ENCODE peak calls at places on chromosome 1, in ten cellular contexts. E, C, N, H, K, Z, T, A, Y and V are unnamed samples. For H3K27me3, the result is how much of the 10 kb centered on the place peaks cover.

GRCh38 chr1:25148673-25149300 is 83.5 kb downstream of the SYF2 start:
- DNase-seq in E (peak), C (peak), N (no peak), H (no peak), K (no peak), Z (no peak), T (no peak), A (no peak), Y (no peak), V (no peak)

GRCh38 chr1:220702733-220703704 is 12.9 kb downstream of the C1orf115 start:
- DNase-seq in E (no peak), C (no peak), N (no peak), H (no peak), K (no peak), Z (no peak), T (no peak), A (no peak), Y (no peak), V (no peak)

GRCh38 chr1:177650947-177651346 is 318.9 kb downstream of the SEC16B start:
- DNase-seq in E (no peak), C (no peak), N (no peak), H (peak), K (no peak), Z (no peak), T (peak), A (no peak), Y (no peak), V (no peak)

GRCh38 chr1:8213676-8214075 is 104.2 kb upstream of the SLC45A1 start:
- DNase-seq in E (no peak), C (no peak), N (no peak), H (no peak), K (no peak), Z (no peak), T (no peak), A (no peak), Y (no peak), V (no peak)

GRCh38 chr1:66761273-66761672 is 9.0 kb downstream of the DYNLT5 start:
- DNase-seq in E (no peak), C (no peak), N (no peak), H (no peak), K (no peak), Z (no peak), T (no peak), A (peak), Y (no peak), V (no peak)

GRCh38 chr1:54931275-54931805 is 44.3 kb upstream of the DHCR24 start:
- DNase-seq in E (no peak), C (no peak), N (no peak), H (no peak), K (no peak), Z (no peak), T (no peak), A (no peak), Y (no peak), V (no peak)

GRCh38 chr1:9600861-9601834 is 12.4 kb downstream of the TMEM201 start:
- DNase-seq in E (no peak), C (no peak), N (no peak), H (no peak), K (no peak), Z (no peak), T (no peak), A (no peak), Y (no peak), V (no peak)

GRCh38 chr1:93631626-93632365 is 49.8 kb downstream of the BCAR3 start:
- DNase-seq in E (no peak), C (no peak), N (no peak), H (no peak), K (no peak), Z (no peak), T (no peak), A (no peak), Y (no peak), V (no peak)

GRCh38 chr1:111515291-111516007 is 12.0 kb upstream of the ADORA3 start:
- DNase-seq in E (peak), C (no peak), N (peak), H (no peak), K (peak), Z (peak), T (peak), A (no peak), Y (peak), V (no peak)

GRCh38 chr1:22053018-22053860 is 730 bp downstream of the CDC42 start:
- DNase-seq in E (peak), C (peak), N (peak), H (peak), K (peak), Z (no peak), T (peak), A (peak), Y (peak), V (peak)

GRCh38 chr1:156852414-156852874 is 6.5 kb downstream of the INSRR start:
- DNase-seq in E (no peak), C (no peak), N (peak), H (peak), K (no peak), Z (no peak), T (peak), A (no peak), Y (peak), V (no peak)

GRCh38 chr1:203663820-203664219 is 37.2 kb downstream of the ATP2B4 start:
- DNase-seq in E (no peak), C (no peak), N (no peak), H (no peak), K (no peak), Z (no peak), T (no peak), A (no peak), Y (no peak), V (no peak)

GRCh38 chr1:204348722-204349121 is 11.0 kb downstream of the PLEKHA6 start:
- DNase-seq in E (peak), C (no peak), N (peak), H (no peak), K (no peak), Z (no peak), T (peak), A (peak), Y (peak), V (peak)

GRCh38 chr1:155932085-155932484 is 2.1 kb downstream of the KHDC4 start:
- DNase-seq in E (no peak), C (no peak), N (no peak), H (no peak), K (no peak), Z (no peak), T (no peak), A (no peak), Y (no peak), V (no peak)

GRCh38 chr1:61237659-61238370 is 155.5 kb downstream of the NFIA start:
- DNase-seq in E (no peak), C (no peak), N (no peak), H (no peak), K (no peak), Z (no peak), T (no peak), A (no peak), Y (no peak), V (no peak)

GRCh38 chr1:221397141-221397540 is 344.7 kb downstream of the DUSP10 start:
- DNase-seq in E (no peak), C (no peak), N (no peak), H (no peak), K (no peak), Z (no peak), T (no peak), A (no peak), Y (no peak), V (no peak)

GRCh38 chr1:168504064-168504837 is 39.5 kb downstream of the XCL2 start:
- DNase-seq in E (no peak), C (no peak), N (no peak), H (no peak), K (peak), Z (no peak), T (no peak), A (peak), Y (no peak), V (no peak)

GRCh38 chr1:113615425-113615824 is 143.9 kb downstream of the PHTF1 start:
- DNase-seq in E (no peak), C (no peak), N (no peak), H (no peak), K (no peak), Z (no peak), T (no peak), A (no peak), Y (no peak), V (no peak)

GRCh38 chr1:243471026-243471685 is 215.3 kb downstream of the SDCCAG8 start:
- DNase-seq in E (no peak), C (no peak), N (no peak), H (no peak), K (no peak), Z (no peak), T (no peak), A (no peak), Y (no peak), V (no peak)

GRCh38 chr1:205306929-205307566 is 14.5 kb downstream of the NUAK2 start:
- DNase-seq in E (no peak), C (no peak), N (no peak), H (no peak), K (no peak), Z (no peak), T (no peak), A (peak), Y (no peak), V (peak)

GRCh38 chr1:110673197-110673701 is 1.5 kb downstream of the KCNA3 start:
- DNase-seq in E (no peak), C (peak), N (no peak), H (no peak), K (peak), Z (no peak), T (no peak), A (no peak), Y (no peak), V (no peak)

GRCh38 chr1:187763976-187764375 is 935.2 kb downstream of the PLA2G4A start:
- DNase-seq in E (peak), C (no peak), N (no peak), H (no peak), K (no peak), Z (no peak), T (no peak), A (no peak), Y (no peak), V (no peak)

GRCh38 chr1:115135681-115136080 is 46.4 kb upstream of the TSPAN2 start:
- DNase-seq in E (peak), C (no peak), N (no peak), H (no peak), K (no peak), Z (no peak), T (no peak), A (no peak), Y (no peak), V (no peak)

GRCh38 chr1:8096105-8097011 is 70.2 kb upstream of the ERRFI1 start:
- DNase-seq in E (no peak), C (no peak), N (no peak), H (no peak), K (peak), Z (no peak), T (no peak), A (no peak), Y (no peak), V (no peak)

GRCh38 chr1:153310526-153310925 is 2.2 kb downstream of the PGLYRP3 start:
- DNase-seq in E (no peak), C (no peak), N (no peak), H (no peak), K (no peak), Z (no peak), T (no peak), A (no peak), Y (no peak), V (no peak)

GRCh38 chr1:211735208-211736170 is 60.1 kb upstream of the NEK2 start:
- DNase-seq in E (peak), C (no peak), N (no peak), H (peak), K (no peak), Z (peak), T (no peak), A (peak), Y (no peak), V (peak)

GRCh38 chr1:86741947-86742572 is 37.7 kb downstream of the SH3GLB1 start:
- DNase-seq in E (peak), C (peak), N (no peak), H (peak), K (peak), Z (no peak), T (no peak), A (peak), Y (no peak), V (no peak)

GRCh38 chr1:228766788-228767187 is 31.5 kb downstream of the RHOU start:
- DNase-seq in E (no peak), C (no peak), N (no peak), H (no peak), K (no peak), Z (no peak), T (no peak), A (no peak), Y (no peak), V (no peak)

GRCh38 chr1:54248966-54249365 is 49.0 kb downstream of the MRPL37 start:
- DNase-seq in E (no peak), C (no peak), N (no peak), H (no peak), K (no peak), Z (no peak), T (no peak), A (no peak), Y (no peak), V (no peak)

GRCh38 chr1:41322835-41323234 is 38.4 kb upstream of the FOXO6 start:
- DNase-seq in E (no peak), C (peak), N (peak), H (peak), K (no peak), Z (no peak), T (peak), A (no peak), Y (no peak), V (peak)

GRCh38 chr1:15364740-15365139 is 44.9 kb upstream of the EFHD2 start:
- DNase-seq in E (no peak), C (no peak), N (no peak), H (no peak), K (no peak), Z (no peak), T (no peak), A (no peak), Y (no peak), V (no peak)

GRCh38 chr1:29425656-29426055 is 189.3 kb downstream of the PTPRU start:
- DNase-seq in E (no peak), C (no peak), N (no peak), H (no peak), K (no peak), Z (no peak), T (no peak), A (peak), Y (no peak), V (no peak)

GRCh38 chr1:167936068-167936929 is at the start of gene DCAF6:
- DNase-seq in E (peak), C (peak), N (peak), H (peak), K (peak), Z (peak), T (peak), A (peak), Y (peak), V (peak)

GRCh38 chr1:32454726-32455125 is 10.1 kb upstream of the ZBTB8B start:
- DNase-seq in E (peak), C (no peak), N (peak), H (peak), K (no peak), Z (no peak), T (peak), A (peak), Y (no peak), V (no peak)

GRCh38 chr1:246597971-246598370 is 31.7 kb downstream of the CNST start:
- DNase-seq in E (no peak), C (no peak), N (no peak), H (no peak), K (no peak), Z (no peak), T (no peak), A (no peak), Y (no peak), V (no peak)
- H3K27me3 ChIP-seq in E (under half), C (under half), N (under half), H (under half), K (under half), Z (under half), T (under half), A (under half), Y (under half), V (under half)

DNA sequence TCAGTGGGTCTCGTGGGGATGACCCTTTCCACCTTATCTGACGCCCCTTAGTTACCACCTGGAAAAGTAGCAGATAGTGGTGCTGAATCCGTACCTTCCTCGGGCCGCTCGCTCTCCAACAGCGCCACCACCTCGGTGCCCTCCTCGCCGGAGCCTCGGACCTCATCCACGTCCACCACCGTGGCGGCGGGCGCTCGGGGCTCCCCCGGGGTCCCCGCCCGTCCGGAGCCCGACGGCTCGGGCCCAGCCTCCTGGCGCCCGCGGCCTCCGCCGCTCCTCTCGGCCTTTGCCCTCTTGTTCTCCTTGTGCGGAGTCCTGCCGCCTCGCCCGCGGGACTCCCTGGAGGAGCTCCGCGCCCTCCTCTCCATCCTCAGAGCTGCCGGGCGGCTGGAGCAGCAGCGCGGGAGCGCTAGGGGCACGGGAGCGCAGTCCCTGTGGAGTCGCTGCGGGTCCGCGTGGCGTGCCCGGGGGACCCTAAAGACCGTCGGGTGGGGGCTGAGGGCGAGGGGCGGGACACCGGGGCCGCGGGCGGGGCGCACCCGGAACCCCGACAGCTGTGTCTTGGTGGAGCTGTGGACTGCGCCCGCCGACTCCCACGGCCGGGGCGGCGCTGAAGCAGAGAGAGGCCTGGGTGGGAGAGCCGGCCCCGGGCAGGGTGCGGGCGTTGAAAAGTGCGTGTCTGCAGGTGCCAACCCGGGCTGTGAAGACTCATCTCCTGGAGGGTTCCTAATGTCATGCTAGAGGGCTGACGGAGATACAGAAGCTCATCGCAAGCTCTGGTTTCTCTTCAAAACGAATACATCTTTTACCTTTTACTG is at the start of gene NPHS2:
- DNase-seq in E (no peak), C (no peak), N (no peak), H (no peak), K (no peak), Z (no peak), T (no peak), A (no peak), Y (no peak), V (no peak)
- H3K27me3 ChIP-seq in E (under half), C (under half), N (half or more), H (under half), K (under half), Z (under half), T (half or more), A (half or more), Y (under half), V (under half)

GRCh38 chr1:10744654-10745238 is 51.7 kb downstream of the CASZ1 start:
- DNase-seq in E (no peak), C (no peak), N (no peak), H (no peak), K (no peak), Z (no peak), T (peak), A (no peak), Y (no peak), V (no peak)
- H3K27me3 ChIP-seq in E (under half), C (under half), N (under half), H (under half), K (under half), Z (under half), T (under half), A (under half), Y (under half), V (under half)

DNA sequence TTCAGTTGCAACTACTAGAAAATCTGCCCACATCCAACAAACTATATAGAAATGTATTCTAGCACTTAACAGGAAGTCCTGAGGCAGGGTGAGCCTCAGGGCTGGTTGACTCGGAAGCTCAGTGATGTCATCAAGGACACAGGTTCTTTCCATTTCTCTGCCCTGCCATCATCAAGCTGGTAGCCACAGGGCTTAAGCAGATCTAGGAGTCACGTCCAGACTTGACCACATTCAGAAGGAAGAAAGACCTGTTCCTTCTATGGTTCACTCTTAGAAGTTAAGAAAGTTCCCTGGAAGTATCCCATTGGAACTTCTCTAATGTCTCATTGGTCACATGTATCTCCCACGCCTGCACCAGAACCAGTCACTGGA is 438.1 kb downstream of the PRDM2 start:
- DNase-seq in E (no peak), C (no peak), N (no peak), H (no peak), K (no peak), Z (no peak), T (no peak), A (no peak), Y (no peak), V (no peak)
- H3K27me3 ChIP-seq in E (under half), C (under half), N (under half), H (under half), K (under half), Z (under half), T (under half), A (under half), Y (under half), V (under half)

DNA sequence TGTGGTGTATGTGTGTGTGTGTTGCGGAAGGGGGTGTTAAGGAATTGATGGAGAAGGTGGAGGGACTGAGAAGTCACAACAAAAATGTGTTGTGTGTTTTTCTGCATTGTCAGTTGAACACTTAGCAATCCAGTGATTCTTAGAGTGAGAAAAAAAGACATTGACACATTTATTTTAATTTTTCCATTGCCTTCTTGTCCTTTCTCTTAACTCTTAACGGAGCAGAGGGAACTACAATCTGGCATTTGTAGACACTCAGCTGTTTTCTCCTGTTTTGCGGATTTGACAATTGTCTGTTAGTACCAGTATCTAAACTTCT is 725 bp downstream of the C1orf53 start:
- DNase-seq in E (no peak), C (no peak), N (no peak), H (no peak), K (no peak), Z (no peak), T (no peak), A (no peak), Y (no peak), V (no peak)
- H3K27me3 ChIP-seq in E (under half), C (under half), N (half or more), H (under half), K (under half), Z (under half), T (under half), A (under half), Y (under half), V (under half)

GRCh38 chr1:200899015-200899386 is 4.3 kb downstream of the INAVA start:
- DNase-seq in E (no peak), C (no peak), N (no peak), H (no peak), K (no peak), Z (no peak), T (no peak), A (no peak), Y (no peak), V (no peak)
- H3K27me3 ChIP-seq in E (under half), C (under half), N (under half), H (under half), K (under half), Z (under half), T (half or more), A (under half), Y (under half), V (under half)

GRCh38 chr1:214379254-214379970 is 98.5 kb downstream of the SMYD2 start:
- DNase-seq in E (no peak), C (no peak), N (no peak), H (no peak), K (no peak), Z (no peak), T (no peak), A (no peak), Y (no peak), V (no peak)

GRCh38 chr1:214383381-214384372 is 102.7 kb downstream of the SMYD2 start:
- DNase-seq in E (no peak), C (no peak), N (no peak), H (no peak), K (no peak), Z (no peak), T (no peak), A (no peak), Y (no peak), V (no peak)

GRCh38 chr1:214380418-214380817 is 99.5 kb downstream of the SMYD2 start:
- DNase-seq in E (no peak), C (no peak), N (no peak), H (peak), K (no peak), Z (no peak), T (no peak), A (peak), Y (no peak), V (peak)

GRCh38 chr1:214378492-214378891 is 97.5 kb downstream of the SMYD2 start:
- DNase-seq in E (no peak), C (no peak), N (no peak), H (no peak), K (no peak), Z (no peak), T (no peak), A (no peak), Y (no peak), V (no peak)

GRCh38 chr1:214380986-214381695 is 100.2 kb downstream of the SMYD2 start:
- DNase-seq in E (no peak), C (no peak), N (no peak), H (no peak), K (no peak), Z (no peak), T (no peak), A (no peak), Y (no peak), V (no peak)
- H3K27me3 ChIP-seq in E (under half), C (under half), N (under half), H (under half), K (under half), Z (under half), T (under half), A (under half), Y (under half), V (under half)

GRCh38 chr1:23399229-23399628 is 25.3 kb downstream of the TCEA3 start:
- DNase-seq in E (no peak), C (no peak), N (no peak), H (no peak), K (no peak), Z (no peak), T (no peak), A (no peak), Y (no peak), V (no peak)
- H3K27me3 ChIP-seq in E (under half), C (under half), N (under half), H (under half), K (under half), Z (under half), T (under half), A (under half), Y (under half), V (under half)

GRCh38 chr1:30814292-30814691 is 56.7 kb upstream of the LAPTM5 start:
- DNase-seq in E (no peak), C (no peak), N (no peak), H (no peak), K (no peak), Z (no peak), T (no peak), A (no peak), Y (no peak), V (no peak)
- H3K27me3 ChIP-seq in E (under half), C (under half), N (under half), H (under half), K (under half), Z (under half), T (under half), A (under half), Y (under half), V (under half)